ENCODE peak calls at places on chromosomes 16 and 17, in four cellular contexts. One of them, this sample, is unnamed. For H4K20me1, the result is how much of the 10 kb centered on the place peaks cover.

GRCh38 chr16:2852731-2853507 is 5.1 kb downstream of the PRSS22 start:
- DNase-seq in H1: no peak
- DNase-seq in K562: peak
- DNase-seq in HepG2: no peak
- DNase-seq in this sample: no peak

GRCh38 chr17:64196626-64197025 is 66.4 kb downstream of the TEX2 start:
- DNase-seq in H1: no peak
- DNase-seq in K562: no peak
- DNase-seq in HepG2: no peak
- DNase-seq in this sample: no peak

GRCh38 chr16:1119766-1120611 is 23.9 kb upstream of the C1QTNF8 start:
- DNase-seq in K562: peak
- DNase-seq in HepG2: no peak
- DNase-seq in H1: no peak
- DNase-seq in this sample: no peak

GRCh38 chr16:3656491-3657468 is 2.3 kb downstream of the DNASE1 start:
- DNase-seq in HepG2: no peak
- DNase-seq in H1: no peak
- DNase-seq in K562: no peak
- DNase-seq in this sample: no peak

GRCh38 chr16:72961115-72961832 is 86.7 kb downstream of the ZFHX3 start:
- DNase-seq in H1: no peak
- DNase-seq in HepG2: no peak
- DNase-seq in K562: peak
- DNase-seq in this sample: no peak

GRCh38 chr17:12985431-12986285 is 32.2 kb downstream of the ELAC2 start:
- DNase-seq in HepG2: no peak
- DNase-seq in K562: no peak
- DNase-seq in H1: no peak
- DNase-seq in this sample: no peak

GRCh38 chr17:37678036-37678435 is 34.8 kb upstream of the DDX52 start:
- DNase-seq in H1: no peak
- DNase-seq in HepG2: no peak
- DNase-seq in K562: no peak
- DNase-seq in this sample: no peak

GRCh38 chr17:45851464-45851863 is 6.8 kb downstream of the SPPL2C start:
- DNase-seq in H1: no peak
- DNase-seq in HepG2: no peak
- DNase-seq in K562: no peak
- DNase-seq in this sample: no peak

GRCh38 chr16:1155353-1156110 is 2.6 kb downstream of the CACNA1H start:
- DNase-seq in K562: no peak
- DNase-seq in HepG2: peak
- DNase-seq in H1: no peak
- DNase-seq in this sample: no peak

GRCh38 chr17:44828919-44829557 is 1.0 kb downstream of the GJC1 start:
- DNase-seq in HepG2: no peak
- DNase-seq in K562: no peak
- DNase-seq in H1: no peak
- DNase-seq in this sample: peak

GRCh38 chr16:52547834-52548215 is 882 bp upstream of the TOX3 start:
- DNase-seq in HepG2: no peak
- DNase-seq in K562: no peak
- DNase-seq in H1: no peak
- DNase-seq in this sample: no peak

GRCh38 chr17:28118362-28118761 is 75.9 kb downstream of the NLK start:
- DNase-seq in K562: no peak
- DNase-seq in H1: no peak
- DNase-seq in HepG2: no peak
- DNase-seq in this sample: no peak

GRCh38 chr16:5979905-5980550 is 882.4 kb upstream of the EEF2KMT start:
- DNase-seq in K562: no peak
- DNase-seq in HepG2: no peak
- DNase-seq in H1: no peak
- DNase-seq in this sample: no peak

GRCh38 chr17:10119203-10120112 is 78.9 kb downstream of the GAS7 start:
- DNase-seq in HepG2: no peak
- DNase-seq in H1: no peak
- DNase-seq in K562: no peak
- DNase-seq in this sample: no peak

GRCh38 chr17:27296427-27296979 is 2.6 kb downstream of the WSB1 start:
- DNase-seq in HepG2: no peak
- DNase-seq in H1: no peak
- DNase-seq in K562: no peak
- DNase-seq in this sample: peak

GRCh38 chr17:1422907-1423306 is 22.9 kb upstream of the YWHAE start:
- DNase-seq in H1: no peak
- DNase-seq in K562: no peak
- DNase-seq in HepG2: no peak
- DNase-seq in this sample: peak

GRCh38 chr17:27669136-27669535 is 38.1 kb downstream of the LGALS9 start:
- DNase-seq in HepG2: no peak
- DNase-seq in H1: no peak
- DNase-seq in K562: no peak
- DNase-seq in this sample: no peak

GRCh38 chr16:67411339-67411738 is 4.9 kb downstream of the ZDHHC1 start:
- DNase-seq in K562: no peak
- DNase-seq in H1: no peak
- DNase-seq in HepG2: peak
- DNase-seq in this sample: no peak

GRCh38 chr17:58317421-58318064 is 11.1 kb downstream of the TSPOAP1 start:
- DNase-seq in HepG2: peak
- DNase-seq in K562: no peak
- DNase-seq in H1: no peak
- DNase-seq in this sample: peak

GRCh38 chr17:560379-560935 is 154.2 kb downstream of the VPS53 start:
- DNase-seq in K562: no peak
- DNase-seq in H1: no peak
- DNase-seq in HepG2: no peak
- DNase-seq in this sample: peak

GRCh38 chr17:69473801-69474170 is 59.3 kb downstream of the MAP2K6 start:
- DNase-seq in HepG2: no peak
- DNase-seq in H1: no peak
- DNase-seq in K562: no peak
- DNase-seq in this sample: no peak

GRCh38 chr17:2955931-2956582 is 107.3 kb downstream of the OR1D5 start:
- DNase-seq in H1: no peak
- DNase-seq in K562: no peak
- DNase-seq in HepG2: no peak
- DNase-seq in this sample: no peak

GRCh38 chr16:76535-77272 is 1.3 kb upstream of the MPG start:
- DNase-seq in H1: no peak
- DNase-seq in K562: peak
- DNase-seq in HepG2: peak
- DNase-seq in this sample: peak

GRCh38 chr17:27807567-27808470 is 7.5 kb upstream of the NOS2 start:
- DNase-seq in K562: no peak
- DNase-seq in HepG2: no peak
- DNase-seq in H1: no peak
- DNase-seq in this sample: no peak

GRCh38 chr17:64148699-64149098 is 18.8 kb upstream of the ERN1 start:
- DNase-seq in HepG2: no peak
- DNase-seq in H1: no peak
- DNase-seq in K562: no peak
- DNase-seq in this sample: no peak

GRCh38 chr16:80015566-80015965 is 415.0 kb upstream of the MAF start:
- DNase-seq in HepG2: no peak
- DNase-seq in K562: no peak
- DNase-seq in H1: no peak
- DNase-seq in this sample: no peak

GRCh38 chr16:29994613-29995329 is 646 bp downstream of the HIRIP3 start:
- DNase-seq in H1: no peak
- DNase-seq in K562: peak
- DNase-seq in HepG2: no peak
- DNase-seq in this sample: peak

GRCh38 chr17:39928868-39929651 is 1.5 kb downstream of the LRRC3C start:
- DNase-seq in HepG2: no peak
- DNase-seq in H1: no peak
- DNase-seq in K562: no peak
- DNase-seq in this sample: peak

GRCh38 chr17:60231691-60232090 is 81.9 kb downstream of the CA4 start:
- DNase-seq in H1: no peak
- DNase-seq in K562: no peak
- DNase-seq in HepG2: no peak
- DNase-seq in this sample: no peak

GRCh38 chr17:68290955-68291835 is at the start of the genes ARSG and SLC16A6:
- DNase-seq in HepG2: peak
- DNase-seq in H1: no peak
- DNase-seq in K562: peak
- DNase-seq in this sample: peak

GRCh38 chr16:12290165-12290564 is 313.6 kb downstream of the SNX29 start:
- DNase-seq in K562: no peak
- DNase-seq in HepG2: no peak
- DNase-seq in H1: no peak
- DNase-seq in this sample: no peak
- H4K20me1 ChIP-seq in K562: under half
- H4K20me1 ChIP-seq in HepG2: under half
- H4K20me1 ChIP-seq in H1: under half
- H4K20me1 ChIP-seq in this sample: under half

GRCh38 chr16:23710504-23710903 is 2.5 kb downstream of the ERN2 start:
- DNase-seq in HepG2: no peak
- DNase-seq in K562: no peak
- DNase-seq in H1: no peak
- DNase-seq in this sample: no peak

GRCh38 chr16:23710008-23710407 is 3.0 kb downstream of the ERN2 start:
- DNase-seq in H1: no peak
- DNase-seq in HepG2: no peak
- DNase-seq in K562: no peak
- DNase-seq in this sample: no peak

GRCh38 chr16:23711785-23712184 is 1.2 kb downstream of the ERN2 start:
- DNase-seq in H1: no peak
- DNase-seq in HepG2: no peak
- DNase-seq in K562: no peak
- DNase-seq in this sample: no peak

GRCh38 chr16:23709536-23709935 is 3.5 kb downstream of the ERN2 start:
- DNase-seq in K562: no peak
- DNase-seq in H1: no peak
- DNase-seq in HepG2: no peak
- DNase-seq in this sample: no peak

DNA sequence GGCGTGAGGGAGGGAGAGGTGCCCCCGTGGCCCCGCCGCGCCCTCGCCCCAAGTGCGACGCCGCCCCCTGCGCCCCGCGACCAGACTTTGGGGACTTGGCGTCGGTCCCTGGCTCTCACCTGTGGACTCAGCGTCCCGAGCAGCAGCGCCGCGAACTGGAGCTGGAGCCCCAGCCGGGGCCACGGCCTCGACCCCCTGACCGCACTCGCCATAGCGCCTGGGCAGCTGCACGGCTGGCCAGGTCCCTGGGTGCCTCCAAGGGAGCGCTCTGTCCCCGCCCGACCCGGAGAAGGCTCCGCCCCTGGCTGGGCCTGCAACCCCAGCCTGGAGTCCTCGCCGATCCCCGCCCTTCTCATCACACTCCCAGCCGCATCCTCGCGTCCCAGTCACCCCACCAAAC is at the start of gene ERN2:
- DNase-seq in H1: no peak
- DNase-seq in K562: peak
- DNase-seq in HepG2: no peak
- DNase-seq in this sample: no peak
- TF ChIP-seq JUN in H1: no peak
- TF ChIP-seq JUN in K562: no peak
- TF ChIP-seq JUN in HepG2: no peak
- TF ChIP-seq JUN in this sample: no peak

DNA sequence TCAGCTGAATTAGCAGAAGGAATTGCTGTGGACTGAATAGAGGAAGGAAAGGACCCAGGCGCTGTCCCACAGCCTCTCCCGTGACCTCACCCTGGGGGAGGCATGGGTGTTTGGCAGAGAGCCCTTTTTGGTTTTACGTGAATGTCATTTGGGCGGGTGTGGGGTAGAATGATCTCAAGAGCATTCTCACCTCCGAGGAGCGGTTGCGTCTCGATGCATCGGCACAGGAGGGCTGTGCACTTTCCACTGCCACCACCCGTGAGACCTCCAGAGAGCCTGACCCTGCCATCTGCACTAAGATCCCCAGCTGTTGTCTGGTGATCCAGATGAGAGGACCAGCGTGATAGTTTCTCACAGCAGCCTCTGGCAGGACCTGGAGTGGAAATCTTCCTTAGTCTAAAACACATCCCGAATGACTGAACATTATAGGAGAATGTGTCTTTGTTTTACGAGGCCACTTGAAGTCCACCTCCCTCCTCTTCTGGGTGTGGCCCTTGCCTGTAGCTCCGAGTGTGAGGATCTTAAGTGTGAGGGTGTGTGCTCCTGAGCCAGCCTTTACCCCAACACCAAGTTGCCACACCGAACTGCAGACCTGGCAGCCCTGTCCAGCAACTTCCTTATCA is 29.3 kb downstream of the FOXK2 start:
- DNase-seq in H1: no peak
- DNase-seq in K562: no peak
- DNase-seq in HepG2: no peak
- DNase-seq in this sample: no peak
- H4K20me1 ChIP-seq in H1: under half
- H4K20me1 ChIP-seq in K562: half or more
- H4K20me1 ChIP-seq in HepG2: half or more
- H4K20me1 ChIP-seq in this sample: under half

GRCh38 chr17:77286391-77286640 is 145.5 kb downstream of the SEC14L1 start:
- DNase-seq in K562: no peak
- DNase-seq in HepG2: no peak
- DNase-seq in H1: no peak
- DNase-seq in this sample: no peak

GRCh38 chr17:77286641-77287431 is 146.1 kb downstream of the SEC14L1 start:
- DNase-seq in H1: no peak
- DNase-seq in K562: no peak
- DNase-seq in HepG2: peak
- DNase-seq in this sample: no peak

GRCh38 chr17:77284023-77284617 is 143.4 kb downstream of the SEC14L1 start:
- DNase-seq in H1: no peak
- DNase-seq in K562: no peak
- DNase-seq in HepG2: no peak
- DNase-seq in this sample: no peak

GRCh38 chr17:77287432-77288068 is 146.8 kb downstream of the SEC14L1 start:
- DNase-seq in K562: no peak
- DNase-seq in H1: no peak
- DNase-seq in HepG2: peak
- DNase-seq in this sample: peak

GRCh38 chr17:77285594-77286390 is 145.0 kb downstream of the SEC14L1 start:
- DNase-seq in K562: no peak
- DNase-seq in HepG2: peak
- DNase-seq in H1: no peak
- DNase-seq in this sample: no peak
- TF ChIP-seq JUN in K562: no peak
- TF ChIP-seq JUN in HepG2: no peak
- TF ChIP-seq JUN in H1: no peak
- TF ChIP-seq JUN in this sample: no peak